ENCODE peak calls at places on chromosomes 4 and X, in nine cellular contexts. A, S, Q, N, H, K, D, V and C are unnamed samples.

GRCh38 chr4:26320159-26320452 is 708 bp upstream of the RBPJ start:
- DNase-seq in N (peak), K (peak), H (no peak), V (no peak), A (no peak), S (no peak), D (no peak), Q (no peak), C (no peak)

GRCh38 chrX:28099166-28099565 is 117.9 kb upstream of the DCAF8L1 start:
- DNase-seq in N (no peak), V (no peak), H (no peak), K (no peak), S (no peak), Q (no peak), A (no peak), D (no peak), C (no peak)

GRCh38 chr4:118158946-118159345 is 124.7 kb downstream of the NDST3 start:
- DNase-seq in N (no peak), A (no peak), K (no peak), Q (no peak), S (no peak), D (no peak), V (no peak), H (no peak), C (no peak)

GRCh38 chr4:173436149-173436579 is 37.2 kb upstream of the SCRG1 start:
- DNase-seq in A (no peak), D (no peak), S (no peak), K (no peak), N (no peak), V (no peak), H (no peak), Q (no peak), C (peak)

GRCh38 chr4:172042714-172043114 is 229.5 kb downstream of the GALNTL6 start:
- DNase-seq in A (no peak), N (peak), K (no peak), V (no peak), H (peak), D (no peak), Q (no peak), S (no peak), C (no peak)

GRCh38 chrX:82092307-82092706 is 890.4 kb downstream of the SH3BGRL start:
- DNase-seq in K (no peak), A (no peak), Q (no peak), D (no peak), V (no peak), H (no peak), N (no peak), S (no peak), C (no peak)

GRCh38 chr4:32560306-32560705 is 1840.1 kb downstream of the PCDH7 start:
- DNase-seq in N (no peak), Q (no peak), A (no peak), H (no peak), K (no peak), D (no peak), V (no peak), S (no peak), C (peak)

GRCh38 chr4:112109455-112110425 is 35.5 kb upstream of the FAM241A start:
- DNase-seq in S (no peak), A (no peak), K (peak), Q (no peak), V (no peak), D (no peak), N (peak), H (no peak), C (no peak)

DNA sequence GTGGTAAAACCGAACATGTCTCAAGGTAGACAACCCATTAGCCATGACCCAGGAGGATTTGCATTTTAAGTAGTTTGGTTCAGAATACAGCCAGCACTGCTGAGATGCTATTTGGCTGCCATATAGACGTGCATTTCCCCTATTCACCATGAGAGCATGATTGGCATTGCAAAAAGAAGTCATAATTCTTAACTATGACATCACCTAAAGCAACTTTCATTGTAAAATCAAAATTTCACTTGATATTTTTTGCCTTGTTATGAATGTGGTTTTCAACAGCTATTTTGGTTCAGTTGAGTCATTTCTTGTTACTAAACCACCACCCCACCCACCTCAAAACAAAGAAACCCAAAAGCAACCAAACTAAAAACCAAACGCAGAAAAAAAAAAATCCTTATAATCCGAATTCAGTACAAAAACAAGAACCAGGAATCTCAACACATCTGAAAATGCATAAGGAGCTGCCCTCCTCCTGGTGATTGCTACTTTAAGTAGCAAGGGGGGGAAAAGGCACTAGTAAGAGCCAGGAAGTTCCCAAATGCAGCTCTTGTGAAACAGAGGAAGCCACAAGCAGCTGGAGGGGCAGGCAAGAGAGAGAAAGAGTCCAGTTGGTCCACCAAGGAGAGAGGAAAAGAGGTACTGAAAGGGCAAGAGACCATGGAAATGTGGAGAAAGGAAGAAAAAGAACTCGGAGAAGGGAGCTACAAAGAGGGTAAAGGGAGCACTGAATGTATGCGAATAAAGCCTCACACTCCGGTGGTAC is 3.1 kb downstream of the SLITRK4 start:
- DNase-seq in K (no peak), Q (no peak), S (no peak), H (no peak), N (no peak), V (no peak), A (no peak), D (peak), C (peak)
- TF ChIP-seq REST in K (no peak), Q (no peak), S (no peak), H (no peak), N (no peak), V (no peak), A (no peak), D (no peak), C (no peak)

DNA sequence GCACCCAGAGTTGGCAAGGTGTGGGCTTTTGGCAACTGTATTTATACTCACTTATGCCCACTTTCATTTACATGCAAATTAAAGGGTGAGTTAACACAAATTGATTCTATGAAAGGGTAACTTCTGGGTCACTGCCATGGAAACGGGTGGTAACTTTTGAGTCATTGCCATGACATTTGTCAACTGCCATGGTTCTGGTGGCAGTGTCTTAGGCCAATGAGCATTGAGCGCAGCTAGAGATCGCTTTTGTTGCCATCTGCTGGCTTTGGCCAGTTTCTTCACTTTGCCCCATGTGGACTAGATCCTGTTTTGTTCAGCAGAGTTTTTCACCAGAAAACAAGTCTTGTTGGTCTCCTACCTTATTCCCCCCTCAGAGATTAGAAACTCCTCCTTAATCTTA is 170.8 kb upstream of the NUDT6 start:
- DNase-seq in Q (no peak), N (peak), A (no peak), V (no peak), D (no peak), H (no peak), S (no peak), K (no peak), C (no peak)
- TF ChIP-seq CTCF in Q (no peak), N (peak), A (no peak), V (peak), D (no peak), H (peak), S (no peak), K (no peak), C (peak)

DNA sequence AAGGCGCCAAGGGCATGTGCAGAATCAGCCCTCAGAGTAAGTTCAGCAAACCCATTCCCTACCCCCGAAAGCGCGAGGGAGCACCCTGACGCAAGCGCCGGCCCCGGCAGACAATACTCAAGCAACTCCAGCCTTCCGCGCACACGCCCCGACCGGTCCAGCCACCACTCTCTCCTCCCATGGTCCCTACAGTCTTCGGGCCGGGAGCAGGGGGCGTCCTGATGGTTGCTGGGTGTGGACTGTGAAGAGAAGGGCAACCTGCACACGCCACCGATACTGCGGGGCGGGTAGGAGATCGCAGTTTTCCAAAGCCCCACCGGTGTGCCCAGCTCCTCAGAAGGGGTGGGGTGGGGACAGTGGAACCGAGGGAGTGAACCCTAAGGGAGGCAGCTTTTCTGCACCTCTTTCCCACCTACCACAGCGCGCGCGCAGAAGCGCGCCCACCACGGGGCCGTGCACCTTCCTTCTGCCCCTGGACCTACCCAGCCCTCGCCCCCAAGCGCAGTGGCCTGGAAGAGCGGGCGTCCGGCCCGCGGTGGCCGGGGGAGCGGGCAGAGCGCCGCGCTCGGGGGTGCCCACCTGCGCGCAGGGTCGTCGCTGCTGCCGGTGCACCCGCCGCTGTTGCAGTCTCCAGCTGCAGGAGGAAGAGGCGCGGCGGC is 650.2 kb upstream of the DIPK2B start:
- DNase-seq in D (no peak), H (no peak), Q (peak), N (peak), V (no peak), K (no peak), A (peak), S (no peak), C (peak)
- TF ChIP-seq REST in D (no peak), H (no peak), Q (no peak), N (no peak), V (no peak), K (no peak), A (no peak), S (no peak), C (no peak)

GRCh38 chr4:111040904-111041303 is 418.0 kb upstream of the PITX2 start:
- DNase-seq in K (no peak), V (no peak), D (no peak), N (no peak), H (no peak), S (no peak), A (no peak), Q (no peak), C (no peak)

GRCh38 chr4:111048316-111048715 is 425.4 kb upstream of the PITX2 start:
- DNase-seq in N (no peak), D (no peak), A (no peak), S (no peak), Q (no peak), K (no peak), V (no peak), H (no peak), C (no peak)

GRCh38 chr4:111043286-111043685 is 420.4 kb upstream of the PITX2 start:
- DNase-seq in S (no peak), A (no peak), H (no peak), D (no peak), K (no peak), V (no peak), N (no peak), Q (no peak), C (no peak)

GRCh38 chr4:111046811-111047210 is 423.9 kb upstream of the PITX2 start:
- DNase-seq in V (no peak), S (no peak), A (no peak), H (no peak), Q (no peak), N (no peak), D (no peak), K (no peak), C (no peak)

GRCh38 chr4:111045992-111046391 is 423.1 kb upstream of the PITX2 start:
- DNase-seq in V (no peak), H (no peak), D (no peak), Q (no peak), S (peak), K (no peak), N (no peak), A (no peak), C (peak)
- TF ChIP-seq CTCF in V (no peak), H (peak), D (no peak), Q (no peak), S (no peak), K (no peak), N (no peak), A (no peak), C (peak)

DNA sequence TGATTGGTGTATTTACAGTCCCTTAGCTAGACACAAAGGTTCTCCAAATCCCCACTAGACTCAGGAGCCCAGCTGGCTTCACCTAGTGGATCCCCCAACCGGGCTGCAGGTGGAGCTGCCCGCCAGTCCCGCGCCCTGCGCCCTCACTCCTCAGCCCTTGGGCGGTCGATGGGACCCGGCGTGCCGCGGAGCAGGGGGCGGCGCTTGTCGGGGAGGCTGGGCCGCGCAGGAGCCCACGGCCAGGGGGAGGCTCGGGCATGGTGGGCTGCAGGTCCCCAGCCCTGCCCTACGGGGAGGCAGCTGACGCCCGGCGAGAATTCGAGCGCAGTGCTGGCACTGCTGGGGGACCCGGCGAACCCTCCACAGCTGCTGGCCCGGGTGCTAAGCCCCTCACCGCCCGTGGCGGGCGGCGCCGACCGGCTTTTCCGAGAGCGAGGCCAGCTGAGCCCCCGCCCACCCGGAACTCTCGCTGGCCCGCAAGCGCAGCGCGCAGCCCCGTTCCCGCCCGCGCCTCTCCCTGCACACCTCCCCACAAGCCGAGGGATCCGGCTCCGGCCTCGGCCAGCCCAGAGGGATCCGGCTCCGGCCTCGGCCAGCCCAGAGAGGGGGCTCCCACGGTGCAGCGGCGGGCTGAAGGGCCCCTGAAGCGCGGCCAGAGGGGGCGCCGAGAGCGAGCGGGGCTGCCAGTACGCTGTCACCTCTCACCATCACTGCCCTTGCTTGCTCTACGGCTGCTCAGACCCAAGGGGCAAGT is 39.4 kb downstream of the WFS1 start:
- DNase-seq in Q (peak), A (no peak), D (no peak), K (no peak), N (peak), S (no peak), H (no peak), V (no peak), C (peak)
- TF ChIP-seq REST in Q (no peak), A (no peak), D (no peak), K (no peak), N (no peak), S (no peak), H (no peak), V (no peak), C (no peak)

GRCh38 chrX:129705377-129705925 is 33.3 kb upstream of the XPNPEP2 start:
- DNase-seq in H (no peak), N (no peak), V (no peak), A (no peak), K (no peak), Q (no peak), S (no peak), D (no peak), C (no peak)

GRCh38 chrX:129701624-129702069 is 37.1 kb upstream of the XPNPEP2 start:
- DNase-seq in N (no peak), H (no peak), A (no peak), Q (no peak), S (no peak), V (no peak), D (no peak), K (no peak), C (no peak)

GRCh38 chrX:129705988-129706387 is 32.8 kb upstream of the XPNPEP2 start:
- DNase-seq in S (no peak), K (no peak), Q (no peak), A (no peak), H (no peak), V (no peak), D (no peak), N (no peak), C (no peak)

GRCh38 chrX:129706395-129707072 is 32.2 kb upstream of the XPNPEP2 start:
- DNase-seq in S (no peak), H (no peak), D (no peak), K (no peak), V (no peak), N (no peak), A (no peak), Q (peak), C (no peak)

DNA sequence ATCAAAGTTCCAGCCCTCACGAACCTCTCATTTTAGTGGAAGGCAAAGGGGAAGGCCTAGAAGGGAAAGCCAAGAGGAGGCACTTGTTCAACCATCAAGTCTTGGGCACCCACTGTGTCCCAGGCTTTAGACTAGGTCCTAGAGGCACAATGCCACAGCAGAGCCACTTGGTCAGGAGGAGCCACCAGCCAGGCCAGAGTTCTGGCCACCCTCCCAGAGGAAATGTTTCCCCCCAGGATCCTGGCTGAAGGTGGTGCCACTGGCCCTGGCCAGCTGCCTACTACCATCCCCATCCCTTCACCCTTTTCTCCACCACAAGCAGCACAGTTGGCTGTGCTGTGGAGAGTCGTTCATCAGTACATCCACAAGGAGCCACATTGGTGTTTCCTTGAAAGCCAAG is 34.3 kb upstream of the XPNPEP2 start:
- DNase-seq in Q (no peak), S (no peak), H (no peak), N (no peak), D (no peak), V (no peak), A (no peak), K (no peak), C (no peak)
- TF ChIP-seq CTCF in Q (no peak), S (no peak), H (no peak), N (no peak), D (no peak), V (no peak), A (no peak), K (no peak), C (no peak)

GRCh38 chr4:100311181-100311580 is 120.9 kb upstream of the DDIT4L start:
- DNase-seq in V (no peak), K (no peak), A (no peak), D (no peak), Q (no peak), H (peak), N (no peak), S (no peak), C (peak)
- TF ChIP-seq REST in V (no peak), K (no peak), A (no peak), D (no peak), Q (no peak), H (no peak), N (no peak), S (no peak), C (no peak)